ENCODE peak calls at places on chromosomes 2 and 18, in seven cellular contexts. N is Right ventricle myocardium inferior; M is GM19239; G is activated effector memory CD4-positive, alpha-beta T cell treated with Interleukin-2 at 50 U/mL for 16 hours; Y is body of pancreas; Z is fibroblast of the conjunctiva; H is M059J. R is an unnamed sample.

GRCh38 chr2:113225505-113226259 is 51.9 kb downstream of the PSD4 start:
- DNase-seq in N (no peak), M (no peak), G (no peak), Y (no peak), Z (no peak), H (peak), R (no peak)

GRCh38 chr2:104378853-104379374 is 475.0 kb upstream of the POU3F3 start:
- DNase-seq in N (no peak), M (no peak), G (no peak), Y (no peak), Z (peak), H (peak), R (no peak)

GRCh38 chr2:39996653-39997080 is 217.6 kb upstream of the THUMPD2 start:
- DNase-seq in N (no peak), M (no peak), G (no peak), Y (no peak), Z (peak), H (peak), R (no peak)

GRCh38 chr18:69483574-69483973 is 82.9 kb downstream of the DOK6 start:
- DNase-seq in N (no peak), M (no peak), G (no peak), Y (no peak), Z (no peak), H (no peak), R (no peak)

GRCh38 chr2:121960251-121960650 is 204.8 kb downstream of the TSN start:
- DNase-seq in N (no peak), M (no peak), G (no peak), Y (no peak), Z (no peak), H (no peak), R (peak)

GRCh38 chr2:38731684-38732221 is 19.4 kb downstream of the SRSF7 start:
- DNase-seq in N (no peak), M (no peak), G (no peak), Y (no peak), Z (no peak), H (no peak), R (no peak)

GRCh38 chr2:7450188-7451156 is 533.3 kb downstream of the RNF144A start:
- DNase-seq in N (no peak), M (no peak), G (no peak), Y (no peak), Z (no peak), H (no peak), R (no peak)

GRCh38 chr2:10971855-10972348 is 60.2 kb downstream of the KCNF1 start:
- DNase-seq in N (no peak), M (no peak), G (no peak), Y (no peak), Z (no peak), H (no peak), R (no peak)

GRCh38 chr2:137168564-137168963 is 403.2 kb downstream of the THSD7B start:
- DNase-seq in N (no peak), M (no peak), G (no peak), Y (no peak), Z (no peak), H (peak), R (no peak)

GRCh38 chr2:222318712-222319575 is 20.1 kb upstream of the PAX3 start:
- DNase-seq in N (no peak), M (peak), G (no peak), Y (peak), Z (no peak), H (peak), R (peak)

GRCh38 chr2:8370258-8370802 is 311.5 kb upstream of the ID2 start:
- DNase-seq in N (no peak), M (no peak), G (no peak), Y (no peak), Z (no peak), H (no peak), R (no peak)